ENCODE peak calls at places on chromosomes 11 and 22, in nine cellular contexts. F is stomach, J is foreskin fibroblast, X is GM10248, V is astrocyte of the spinal cord, S is right atrium auricular region, Z is brain microvascular endothelial cell, M is prostate gland, Y is fibroblast of mammary gland. H is an unnamed sample.

GRCh38 chr11:62788991-62789390 is 1.8 kb downstream of the TMEM179B start:
- DNase-seq in F (no peak), J (no peak), X (no peak), V (no peak), S (no peak), Z (no peak), M (no peak), Y (no peak), H (no peak)

GRCh38 chr11:67490727-67491065 is 7.9 kb downstream of the AIP start:
- DNase-seq in F (no peak), J (no peak), X (no peak), V (no peak), S (no peak), Z (no peak), M (no peak), Y (no peak), H (no peak)

GRCh38 chr22:23862103-23862502 is 4.4 kb downstream of the SLC2A11 start:
- DNase-seq in F (no peak), J (no peak), X (peak; percentile 63), V (peak; percentile 39), S (no peak), Z (peak; percentile 34), M (peak; percentile 27), Y (peak; percentile 54), H (no peak)

GRCh38 chr11:100682247-100682969 is 4.7 kb upstream of the ARHGAP42 start:
- DNase-seq in F (no peak), J (peak; percentile 4), X (no peak), V (peak; percentile 62), S (no peak), Z (no peak), M (no peak), Y (peak; percentile 52), H (no peak)

GRCh38 chr11:90134420-90135003 is at the start of gene NAALAD2:
- DNase-seq in F (no peak), J (peak; percentile 24), X (peak; percentile 10), V (peak; percentile 47), S (peak; percentile 65), Z (peak; percentile 22), M (peak; percentile 5), Y (peak; percentile 37), H (no peak)

GRCh38 chr22:37079668-37080171 is 28.2 kb downstream of the KCTD17 start:
- DNase-seq in F (peak; percentile 41), J (peak; percentile 18), X (no peak), V (peak; percentile 22), S (no peak), Z (peak; percentile 21), M (no peak), Y (peak; percentile 28), H (no peak)

GRCh38 chr11:126799974-126800373 is 200.6 kb downstream of the KIRREL3 start:
- DNase-seq in F (no peak), J (peak; percentile 82), X (no peak), V (no peak), S (no peak), Z (no peak), M (no peak), Y (peak; percentile 60), H (no peak)

GRCh38 chr11:14364322-14364721 is 5.3 kb upstream of the RRAS2 start:
- DNase-seq in F (no peak), J (no peak), X (no peak), V (peak; percentile 85), S (peak; percentile 16), Z (peak; percentile 54), M (no peak), Y (no peak), H (no peak)

GRCh38 chr22:39727541-39727940 is 157.0 kb downstream of the CACNA1I start:
- DNase-seq in F (no peak), J (peak; percentile 9), X (no peak), V (no peak), S (no peak), Z (peak; percentile 3), M (no peak), Y (peak; percentile 41), H (peak; percentile 80)

GRCh38 chr11:112834277-112834755 is 126.9 kb upstream of the NCAM1 start:
- DNase-seq in F (peak; percentile 89), J (no peak), X (no peak), V (no peak), S (no peak), Z (no peak), M (peak; percentile 63), Y (no peak), H (no peak)

GRCh38 chr11:12232819-12233601 is 122.6 kb downstream of the MICAL2 start:
- DNase-seq in F (no peak), J (peak; percentile 85), X (no peak), V (peak; percentile 89), S (no peak), Z (peak; percentile 95), M (no peak), Y (peak; percentile 92), H (no peak)

GRCh38 chr11:61969391-61969758 is 1.9 kb upstream of the FTH1 start:
- DNase-seq in F (no peak), J (no peak), X (no peak), V (no peak), S (no peak), Z (no peak), M (no peak), Y (no peak), H (no peak)

GRCh38 chr11:120112174-120112796 is 25.6 kb downstream of the TRIM29 start:
- DNase-seq in F (no peak), J (no peak), X (no peak), V (no peak), S (no peak), Z (no peak), M (no peak), Y (no peak), H (no peak)
- TF ChIP-seq CTCF in F (no peak), J (no peak), X (no peak), V (no peak), S (no peak), Z (peak; percentile 22), M (no peak), Y (no peak), H (no peak)

DNA sequence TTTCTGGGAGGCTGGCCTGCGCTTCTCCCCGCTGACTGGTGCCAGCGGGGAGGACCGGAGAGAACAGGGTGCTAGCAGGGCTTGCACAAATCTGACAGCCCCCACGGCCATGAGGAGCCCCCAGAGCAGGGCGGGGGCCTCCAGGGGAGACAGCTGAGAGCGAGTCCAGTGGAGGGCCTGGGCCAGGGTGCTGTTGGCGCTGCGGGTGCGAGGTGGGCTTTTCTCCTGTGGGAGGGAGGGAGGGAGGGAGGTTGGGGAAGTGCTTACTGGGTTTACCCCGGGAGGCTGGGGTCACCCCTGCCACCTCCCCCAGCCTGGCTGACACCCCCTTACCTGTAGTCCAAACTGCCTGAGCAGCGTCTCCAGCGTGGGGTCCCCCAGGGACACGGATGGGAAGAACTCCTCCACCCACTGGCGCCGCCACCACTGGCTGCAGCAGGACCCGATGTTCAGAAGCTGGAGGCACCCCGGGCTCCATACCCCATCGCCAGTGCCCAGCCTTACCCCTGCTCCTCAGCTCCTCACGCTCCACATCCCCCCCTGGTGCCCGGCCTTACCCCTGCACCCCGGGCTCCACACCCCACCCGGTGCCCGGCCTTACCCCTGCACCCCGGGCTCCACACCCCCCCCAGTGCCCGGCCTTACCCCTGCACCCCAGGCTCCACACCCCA is 3.9 kb downstream of the LMF2 start:
- DNase-seq in F (no peak), J (no peak), X (no peak), V (no peak), S (no peak), Z (no peak), M (no peak), Y (no peak), H (no peak)
- TF ChIP-seq CTCF in F (no peak), J (no peak), X (no peak), V (peak; percentile 14), S (no peak), Z (peak; percentile 30), M (no peak), Y (no peak), H (no peak)

GRCh38 chr22:46833228-46833627 is 70.8 kb downstream of the TBC1D22A start:
- DNase-seq in F (peak; percentile 65), J (no peak), X (no peak), V (peak; percentile 47), S (no peak), Z (peak; percentile 23), M (no peak), Y (no peak), H (no peak)
- TF ChIP-seq CTCF in F (peak; percentile 33), J (peak; percentile 28), X (no peak), V (peak; percentile 46), S (peak; percentile 41), Z (peak; percentile 67), M (no peak), Y (no peak), H (peak; percentile 38)

DNA sequence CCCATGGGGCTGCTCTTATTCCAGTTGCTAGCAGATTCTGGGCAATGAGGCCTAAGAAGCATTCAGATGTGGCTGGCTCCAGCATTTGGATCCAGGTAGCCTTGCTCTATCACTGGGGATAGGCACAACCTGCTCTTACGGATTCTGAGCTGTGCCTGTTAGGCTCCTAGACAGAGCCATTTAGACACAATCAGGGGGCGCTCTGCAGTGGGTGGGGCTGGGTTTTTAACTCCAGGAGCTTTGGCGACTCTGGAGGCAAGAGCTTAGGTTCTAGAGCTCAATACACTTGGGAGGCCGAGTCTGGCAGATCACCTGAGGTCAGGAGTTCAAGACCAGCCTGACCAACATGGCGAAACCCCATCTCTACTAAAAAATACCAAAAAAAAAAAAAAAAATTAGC is 32.0 kb downstream of the KCNC1 start:
- DNase-seq in F (no peak), J (no peak), X (no peak), V (no peak), S (no peak), Z (no peak), M (no peak), Y (no peak), H (no peak)
- TF ChIP-seq CTCF in F (no peak), J (no peak), X (no peak), V (no peak), S (no peak), Z (peak; percentile 47), M (no peak), Y (no peak), H (no peak)

DNA sequence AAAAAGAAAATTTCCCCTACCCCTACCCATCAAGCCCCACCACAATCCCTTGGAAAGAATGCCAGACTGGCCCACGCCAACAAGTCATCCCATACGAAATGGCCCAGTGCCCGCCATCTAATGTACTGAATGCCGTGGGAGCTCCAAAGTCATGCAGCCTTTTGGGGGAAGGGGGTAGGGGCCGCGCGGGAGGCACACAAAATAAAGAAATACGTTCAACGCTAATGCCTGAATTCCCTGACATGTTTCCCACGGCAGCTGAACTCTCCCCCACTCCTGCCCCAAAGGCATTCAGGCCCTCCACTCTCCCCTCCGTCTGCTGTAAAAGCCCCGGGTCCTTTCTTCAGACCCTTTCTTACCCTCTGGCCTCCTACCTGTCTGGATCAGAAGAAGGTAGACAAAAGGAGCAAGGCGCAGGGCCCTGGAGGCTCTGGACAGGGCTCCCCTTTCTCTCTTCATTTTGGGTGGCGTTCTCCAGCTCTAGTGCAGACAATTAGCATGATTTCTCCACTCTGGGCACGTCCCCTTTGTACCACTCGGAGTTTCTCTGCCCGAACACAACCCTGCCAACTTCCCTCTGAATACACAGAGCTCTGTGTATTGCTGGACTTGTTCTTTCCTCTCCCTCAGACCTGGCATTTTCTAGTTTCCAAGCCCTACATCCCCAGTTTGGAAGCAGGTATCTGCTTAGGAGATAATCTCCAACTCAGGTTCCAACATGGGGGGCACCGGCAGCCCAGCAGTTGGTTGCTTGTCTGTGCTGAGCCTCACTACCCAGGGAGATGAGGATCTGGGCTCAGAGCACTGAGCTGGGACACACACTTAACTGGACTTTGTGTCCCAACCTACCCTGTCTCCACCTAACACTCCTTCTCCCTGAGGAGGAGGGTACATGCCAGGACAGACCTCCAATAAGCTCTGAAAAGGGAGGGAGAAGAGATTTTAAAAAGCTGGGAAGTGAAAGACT is at the start of gene HEPACAM:
- DNase-seq in F (no peak), J (no peak), X (no peak), V (no peak), S (no peak), Z (no peak), M (no peak), Y (no peak), H (no peak)
- TF ChIP-seq CTCF in F (no peak), J (no peak), X (no peak), V (no peak), S (no peak), Z (no peak), M (no peak), Y (no peak), H (no peak)